ENCODE peak calls at places on chromosome 11, in seven cellular contexts. Z is H1, M is SK-N-SH, E is GM12878, K is GM12891, N is K562, Q is HepG2. U is an unnamed sample.

GRCh38 chr11:131446657-131447056 is 76.2 kb downstream of the NTM start:
- DNase-seq in N (no peak), K (no peak), Z (no peak), M (no peak), E (no peak), Q (no peak), U (no peak)

GRCh38 chr11:14448229-14448628 is 51.4 kb downstream of the COPB1 start:
- DNase-seq in E (no peak), K (no peak), Z (no peak), Q (no peak), N (no peak), M (no peak), U (no peak)

GRCh38 chr11:12235549-12235944 is 125.2 kb downstream of the MICAL2 start:
- DNase-seq in Q (peak; percentile 69), N (peak; percentile 56), Z (no peak), K (no peak), M (no peak), E (no peak), U (no peak)

GRCh38 chr11:74325649-74326645 is 14.5 kb upstream of the P4HA3 start:
- DNase-seq in M (no peak), K (no peak), Z (no peak), Q (no peak), E (no peak), N (no peak), U (no peak)

GRCh38 chr11:28674432-28675076 is 566.4 kb downstream of the METTL15 start:
- DNase-seq in K (no peak), M (peak; percentile 28), N (no peak), E (no peak), Z (peak; percentile 61), Q (no peak), U (no peak)

GRCh38 chr11:112016765-112017356 is 8.3 kb upstream of the DLAT start:
- DNase-seq in K (no peak), E (no peak), Q (no peak), Z (no peak), N (no peak), M (no peak), U (no peak)

GRCh38 chr11:120528749-120529148 is 17.2 kb downstream of the GRIK4 start:
- DNase-seq in Q (no peak), M (no peak), Z (no peak), E (no peak), N (no peak), K (no peak), U (no peak)

GRCh38 chr11:37972691-37973090 is 1374.7 kb upstream of the RAG2 start:
- DNase-seq in N (no peak), K (no peak), M (no peak), Z (no peak), E (no peak), Q (no peak), U (no peak)

GRCh38 chr11:10696797-10697620 is 3.5 kb upstream of the IRAG1 start:
- DNase-seq in Z (no peak), Q (no peak), K (no peak), E (no peak), M (no peak), N (no peak), U (no peak)

GRCh38 chr11:118098996-118099837 is 12.5 kb upstream of the SMIM35 start:
- DNase-seq in Q (no peak), K (no peak), M (no peak), E (no peak), N (no peak), Z (peak; percentile 57), U (no peak)

GRCh38 chr11:40280161-40281054 is 1179.0 kb downstream of the LRRC4C start:
- DNase-seq in Q (no peak), K (no peak), N (no peak), Z (no peak), E (no peak), M (no peak), U (no peak)

GRCh38 chr11:73225001-73225686 is 7.1 kb downstream of the P2RY2 start:
- DNase-seq in Z (no peak), K (no peak), N (no peak), M (peak; percentile 12), E (no peak), Q (no peak), U (no peak)

GRCh38 chr11:78039391-78039918 is 16.4 kb upstream of the KCTD14 start:
- DNase-seq in E (no peak), Z (no peak), M (no peak), Q (no peak), K (no peak), N (no peak), U (no peak)

GRCh38 chr11:116693206-116694016 is 79.4 kb downstream of the BUD13 start:
- DNase-seq in Q (no peak), Z (peak; percentile 37), M (peak; percentile 10), N (no peak), K (no peak), E (no peak), U (no peak)

GRCh38 chr11:102223859-102224258 is 93.4 kb upstream of the BIRC3 start:
- DNase-seq in M (no peak), Q (no peak), Z (no peak), E (no peak), N (no peak), K (no peak), U (no peak)

GRCh38 chr11:130042093-130042591 is 27.6 kb upstream of the APLP2 start:
- DNase-seq in K (no peak), M (no peak), Z (no peak), N (peak; percentile 60), Q (peak; percentile 85), E (no peak), U (no peak)

GRCh38 chr11:78099671-78100070 is 20.0 kb upstream of the NDUFC2 start:
- DNase-seq in M (no peak), E (no peak), Z (no peak), K (no peak), Q (no peak), N (no peak), U (no peak)

GRCh38 chr11:75442161-75442885 is 9.3 kb upstream of the KLHL35 start:
- DNase-seq in K (no peak), Z (no peak), N (no peak), M (no peak), E (no peak), Q (no peak), U (no peak)

DNA sequence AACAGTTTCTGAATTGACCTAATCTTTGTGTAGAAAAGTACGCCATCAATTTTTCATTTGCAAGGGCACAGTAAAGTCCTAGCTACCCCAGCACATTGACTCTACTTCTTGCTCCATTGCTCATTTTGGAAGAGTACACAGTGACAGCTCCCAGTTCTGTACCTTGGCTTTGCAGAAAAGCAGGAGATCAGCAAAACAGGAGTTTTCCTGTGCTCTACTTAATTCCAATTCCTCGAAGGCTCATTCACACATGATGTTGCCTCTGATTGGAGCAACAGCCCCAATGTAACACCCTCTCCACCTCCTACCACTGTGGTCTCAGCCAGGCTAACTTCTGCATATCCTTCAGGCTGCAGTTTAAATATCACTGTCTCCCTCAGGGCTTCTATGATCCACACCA is 118.7 kb downstream of the PAX6 start:
- DNase-seq in K (no peak), Z (no peak), E (no peak), N (no peak), Q (no peak), M (no peak), U (no peak)
- TF ChIP-seq TAF1 in K (no peak), Z (no peak), E (no peak), N (no peak), Q (no peak), M (no peak), U (no peak)

GRCh38 chr11:69086741-69087524 is 38.2 kb downstream of the TPCN2 start:
- DNase-seq in Z (no peak), N (no peak), M (no peak), Q (no peak), K (no peak), E (no peak), U (no peak)

GRCh38 chr11:69086152-69086551 is 37.4 kb downstream of the TPCN2 start:
- DNase-seq in M (no peak), N (no peak), K (no peak), E (no peak), Z (no peak), Q (no peak), U (no peak)

GRCh38 chr11:69089258-69089657 is 40.5 kb downstream of the TPCN2 start:
- DNase-seq in M (no peak), N (no peak), Z (no peak), Q (no peak), E (no peak), K (no peak), U (no peak)

GRCh38 chr11:69087811-69088210 is 39.1 kb downstream of the TPCN2 start:
- DNase-seq in M (no peak), Z (no peak), Q (no peak), K (no peak), N (no peak), E (no peak), U (no peak)

GRCh38 chr11:69088676-69089146 is 40.0 kb downstream of the TPCN2 start:
- DNase-seq in Q (peak; percentile 75), E (peak; percentile 28), K (peak; percentile 98), Z (peak; percentile 89), M (peak; percentile 97), N (peak; percentile 92), U (peak; percentile 93)
- TF ChIP-seq POLR2AphosphoS5 in Q (no peak), E (no peak), K (no peak), Z (peak; percentile 45), M (no peak), N (no peak), U (no peak)

DNA sequence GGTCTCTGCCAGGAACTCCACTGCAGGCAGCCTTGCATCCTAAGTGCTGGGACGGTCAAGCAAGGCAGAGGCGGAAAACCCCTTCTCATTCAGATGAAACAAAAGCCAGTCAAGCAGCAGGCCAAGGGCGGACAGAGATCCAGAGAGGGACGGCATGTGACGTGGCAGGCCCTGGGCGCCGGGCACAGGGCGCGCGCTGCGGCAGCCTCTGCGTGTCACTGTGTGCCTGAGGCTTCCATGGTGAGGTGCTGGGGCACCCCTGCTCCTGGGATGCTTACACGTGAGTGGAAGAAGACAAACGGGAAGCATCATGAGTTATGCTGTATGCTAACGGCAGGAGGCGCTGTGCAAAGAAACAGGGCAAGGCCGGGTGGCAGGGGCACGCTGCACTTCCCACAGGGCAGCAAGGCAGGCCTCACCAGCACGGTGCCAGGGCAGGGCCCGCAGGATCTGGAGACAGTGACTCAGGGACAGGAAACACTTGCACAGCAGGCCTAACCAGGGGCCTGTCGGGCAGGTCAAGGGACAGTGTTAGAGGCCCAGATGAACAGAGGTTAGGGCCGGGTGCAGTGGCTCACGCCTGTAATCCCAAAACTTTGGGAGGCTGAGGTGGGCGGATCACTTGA is 6.1 kb downstream of the TOLLIP start:
- DNase-seq in E (no peak), Q (no peak), M (peak; percentile 59), N (no peak), K (no peak), Z (peak; percentile 83), U (peak; percentile 11)
- TF ChIP-seq TAF1 in E (no peak), Q (no peak), M (no peak), N (no peak), K (no peak), Z (no peak), U (no peak)

GRCh38 chr11:44626645-44627044 is 61.2 kb downstream of the CD82 start:
- DNase-seq in E (no peak), Q (no peak), N (no peak), M (no peak), Z (no peak), K (no peak), U (no peak)

GRCh38 chr11:44629732-44630345 is 64.4 kb downstream of the CD82 start:
- DNase-seq in Q (no peak), E (no peak), K (no peak), N (no peak), M (no peak), Z (no peak), U (no peak)

GRCh38 chr11:44625759-44626523 is 60.5 kb downstream of the CD82 start:
- DNase-seq in M (no peak), E (no peak), K (no peak), N (no peak), Q (no peak), Z (no peak), U (no peak)

GRCh38 chr11:44628730-44629361 is 63.4 kb downstream of the CD82 start:
- DNase-seq in Z (peak; percentile 35), E (no peak), K (no peak), Q (no peak), N (no peak), M (no peak), U (peak; percentile 19)

GRCh38 chr11:44627911-44628729 is 62.7 kb downstream of the CD82 start:
- DNase-seq in N (no peak), E (no peak), Z (no peak), K (no peak), M (peak; percentile 92), Q (no peak), U (peak; percentile 49)
- TF ChIP-seq POLR2AphosphoS5 in N (no peak), E (no peak), Z (no peak), K (no peak), M (no peak), Q (no peak), U (no peak)

U was measured in GM12892.